ENCODE peak calls at places on chromosomes 11 and 22, in eight cellular contexts. F is tibial artery, J is PC-9, R is breast epithelium, Z is thoracic aorta, P is mammary epithelial cell, W is A549, S is stomach. Y is an unnamed sample.

GRCh38 chr11:62137276-62137861 is 13.6 kb downstream of the INCENP start:
- DNase-seq in F (no peak), J (no peak), R (peak; percentile 12), Z (no peak), P (no peak), W (no peak), S (no peak), Y (no peak)

GRCh38 chr11:2590951-2591754 is 108.6 kb downstream of the KCNQ1OT1 start:
- DNase-seq in F (peak; percentile 15), J (no peak), R (peak; percentile 16), Z (no peak), P (no peak), W (no peak), S (no peak), Y (no peak)

GRCh38 chr22:49019737-49020136 is 807.9 kb downstream of the BRD1 start:
- DNase-seq in F (peak; percentile 11), J (no peak), R (no peak), Z (no peak), P (no peak), W (no peak), S (no peak), Y (no peak)

GRCh38 chr11:131295986-131296385 is 74.4 kb upstream of the NTM start:
- DNase-seq in F (no peak), J (no peak), R (no peak), Z (no peak), P (no peak), W (no peak), S (no peak), Y (no peak)

GRCh38 chr11:33899383-33900037 is 7.6 kb upstream of the LMO2 start:
- DNase-seq in F (peak; percentile 90), J (peak; percentile 32), R (peak; percentile 77), Z (peak; percentile 79), P (peak; percentile 62), W (peak; percentile 31), S (peak; percentile 50), Y (no peak)

GRCh38 chr11:73228268-73229134 is 10.4 kb downstream of the P2RY2 start:
- DNase-seq in F (no peak), J (no peak), R (no peak), Z (no peak), P (no peak), W (no peak), S (no peak), Y (no peak)

GRCh38 chr11:83044958-83045712 is 26.6 kb downstream of the RAB30 start:
- DNase-seq in F (no peak), J (no peak), R (no peak), Z (no peak), P (peak; percentile 61), W (peak; percentile 86), S (no peak), Y (peak; percentile 82)

GRCh38 chr11:63845305-63845704 is 6.4 kb downstream of the MARK2 start:
- DNase-seq in F (no peak), J (peak; percentile 27), R (no peak), Z (no peak), P (peak; percentile 91), W (peak; percentile 68), S (no peak), Y (no peak)

GRCh38 chr22:48923165-48923875 is 904.4 kb downstream of the BRD1 start:
- DNase-seq in F (no peak), J (no peak), R (no peak), Z (no peak), P (no peak), W (no peak), S (peak; percentile 25), Y (no peak)

GRCh38 chr11:15035283-15035682 is 38.1 kb upstream of the CALCB start:
- DNase-seq in F (no peak), J (no peak), R (no peak), Z (no peak), P (no peak), W (no peak), S (no peak), Y (no peak)

GRCh38 chr11:59141673-59142460 is 789 bp upstream of the FAM111A start:
- DNase-seq in F (no peak), J (no peak), R (no peak), Z (no peak), P (peak; percentile 40), W (no peak), S (no peak), Y (no peak)

GRCh38 chr11:34104680-34105078 is 750 bp upstream of the NAT10 start:
- DNase-seq in F (no peak), J (no peak), R (no peak), Z (no peak), P (no peak), W (no peak), S (no peak), Y (peak; percentile 0)

GRCh38 chr22:49502126-49502826 is 325.4 kb downstream of the BRD1 start:
- DNase-seq in F (no peak), J (peak; percentile 62), R (no peak), Z (no peak), P (no peak), W (peak; percentile 53), S (no peak), Y (no peak)

GRCh38 chr11:62689421-62690183 is at the start of gene LRRN4CL:
- DNase-seq in F (peak; percentile 90), J (no peak), R (peak; percentile 53), Z (no peak), P (no peak), W (no peak), S (peak; percentile 36), Y (no peak)

GRCh38 chr11:94553938-94554337 is 10.2 kb downstream of the FUT4 start:
- DNase-seq in F (no peak), J (peak; percentile 22), R (no peak), Z (no peak), P (peak; percentile 45), W (no peak), S (peak; percentile 36), Y (no peak)

GRCh38 chr11:35144103-35144741 is 5.3 kb downstream of the CD44 start:
- DNase-seq in F (no peak), J (peak; percentile 69), R (no peak), Z (no peak), P (peak; percentile 87), W (no peak), S (peak; percentile 32), Y (no peak)

GRCh38 chr22:30697975-30698374 is 3.3 kb downstream of the OSBP2 start:
- DNase-seq in F (no peak), J (no peak), R (no peak), Z (no peak), P (no peak), W (no peak), S (no peak), Y (no peak)

GRCh38 chr22:30695351-30695762 is 683 bp downstream of the OSBP2 start:
- DNase-seq in F (no peak), J (no peak), R (no peak), Z (no peak), P (no peak), W (no peak), S (no peak), Y (no peak)

GRCh38 chr22:30694171-30694637 is 470 bp upstream of the OSBP2 start:
- DNase-seq in F (no peak), J (peak; percentile 70), R (peak; percentile 60), Z (peak; percentile 2), P (peak; percentile 21), W (peak; percentile 63), S (peak; percentile 76), Y (no peak)

GRCh38 chr22:30694638-30695350 is at the start of gene OSBP2:
- DNase-seq in F (no peak), J (peak; percentile 53), R (no peak), Z (no peak), P (no peak), W (peak; percentile 9), S (peak; percentile 57), Y (no peak)

DNA sequence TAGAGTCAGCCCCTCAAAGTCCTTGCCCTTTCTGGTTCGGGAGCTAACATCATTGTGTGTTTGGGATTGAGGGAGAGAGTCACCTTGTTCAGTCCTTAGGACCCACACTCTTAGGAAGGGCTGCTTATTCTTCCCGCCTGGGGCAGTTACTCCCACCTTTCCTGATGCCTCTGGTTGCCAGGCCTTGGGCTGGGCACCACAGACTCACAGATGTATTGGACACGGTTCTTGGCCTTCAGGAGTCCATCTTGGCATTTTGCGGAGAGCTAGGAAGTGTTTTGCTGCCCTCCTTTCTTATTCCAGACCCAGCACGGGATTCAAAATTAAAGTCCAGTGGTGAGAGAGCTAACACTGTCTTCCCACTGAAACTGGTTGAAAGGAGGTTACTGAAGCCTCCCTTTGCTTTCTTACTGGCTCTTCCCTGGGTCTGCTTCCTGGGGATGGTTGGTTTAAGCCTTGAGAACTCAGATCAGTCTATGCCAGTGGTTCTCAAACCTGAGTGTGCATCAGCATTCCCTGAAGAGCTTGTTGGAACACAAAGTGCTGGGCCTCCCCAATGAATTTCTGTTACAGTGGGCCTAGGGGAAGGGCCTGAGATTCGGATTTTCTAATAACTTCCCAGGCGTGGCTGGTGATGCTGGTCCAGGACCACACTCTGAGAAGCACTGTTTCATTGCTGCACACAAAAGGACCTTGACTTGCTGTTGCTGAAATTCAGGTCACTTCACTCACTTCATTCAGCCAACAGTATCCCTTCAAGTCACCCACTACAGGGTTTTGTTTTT is 1.4 kb downstream of the OSBP2 start:
- DNase-seq in F (no peak), J (no peak), R (no peak), Z (no peak), P (no peak), W (no peak), S (no peak), Y (no peak)
- H3K27ac ChIP-seq in F (no peak overlapping the region), J (no peak overlapping the region), R (no peak overlapping the region), Z (no peak overlapping the region), P (no peak overlapping the region), W (no peak overlapping the region), S (no peak overlapping the region), Y (no peak overlapping the region)

GRCh38 chr11:117220568-117220967 is 11.3 kb downstream of the PCSK7 start:
- DNase-seq in F (peak; percentile 85), J (no peak), R (peak; percentile 71), Z (peak; percentile 72), P (no peak), W (no peak), S (no peak), Y (no peak)
- H3K4me1 ChIP-seq in F (no peaks in the 10 kb centered on the region), J (peaks cover 14% of the 10 kb centered on the region), R (peaks cover 33% of the 10 kb centered on the region), Z (peaks cover 74% of the 10 kb centered on the region), P (peaks cover 12% of the 10 kb centered on the region), W (peaks cover 4% of the 10 kb centered on the region), S (peaks cover 91% of the 10 kb centered on the region), Y (no peaks in the 10 kb centered on the region)

GRCh38 chr22:33065230-33065629 is 7.0 kb upstream of the SYN3 start:
- DNase-seq in F (no peak), J (no peak), R (no peak), Z (no peak), P (no peak), W (no peak), S (no peak), Y (no peak)
- TF ChIP-seq CTCF in F (no peak), J (no peak), R (no peak), Z (no peak), P (no peak), W (no peak), S (no peak), Y (no peak)

DNA sequence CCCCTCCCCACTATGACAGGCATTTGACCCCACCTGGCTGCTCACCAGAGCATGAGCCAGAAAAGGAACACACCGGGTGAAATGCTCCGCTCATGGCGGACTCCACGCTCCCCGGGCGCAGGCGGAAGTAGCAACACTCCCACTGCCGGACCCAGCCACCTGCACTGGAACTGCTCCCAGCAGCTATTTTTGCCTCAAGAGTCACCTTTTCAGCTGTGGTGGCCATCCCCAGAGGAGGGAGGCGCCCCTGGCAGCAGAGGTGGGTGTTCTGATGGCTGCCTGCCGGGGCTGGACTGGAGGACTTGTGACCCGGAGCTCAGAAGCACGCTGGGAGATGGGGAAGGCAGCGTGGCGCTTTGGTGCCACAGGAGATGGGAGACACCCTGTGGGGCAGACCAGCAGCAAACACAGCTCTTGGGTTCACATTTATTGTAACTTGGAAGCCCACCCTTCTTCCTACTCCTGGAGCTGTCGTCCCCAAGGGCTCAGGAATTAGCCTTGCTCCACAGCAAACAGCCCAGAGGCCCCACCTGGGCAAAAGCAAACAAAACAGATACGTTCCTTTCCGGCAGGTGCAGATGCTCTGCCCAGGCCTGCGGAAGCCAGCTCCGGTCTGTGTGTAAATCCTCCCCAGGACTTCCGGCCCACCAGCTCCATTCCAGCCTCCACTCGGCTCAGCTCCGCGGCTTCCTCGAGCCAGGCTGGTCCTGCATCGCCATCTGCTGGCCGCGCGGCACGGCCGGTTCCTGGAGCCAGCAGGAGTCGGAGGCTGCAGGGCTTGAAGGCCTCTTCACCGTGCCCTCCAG is 3.7 kb downstream of the RPS19BP1 start:
- DNase-seq in F (peak; percentile 89), J (peak; percentile 91), R (peak; percentile 89), Z (peak; percentile 59), P (peak; percentile 85), W (peak; percentile 92), S (peak; percentile 95), Y (no peak)
- H3K27ac ChIP-seq in F (peak overlapping the region; percentile 51), J (no peak overlapping the region), R (peak overlapping the region; percentile 73), Z (peak overlapping the region; percentile 41), P (no peak overlapping the region), W (no peak overlapping the region), S (peak overlapping the region; percentile 68), Y (peak overlapping the region; percentile 48)

Y was measured in Panc1.